ENCODE peak calls at places on chromosome 13, in eight cellular contexts. One of them, this sample, is unnamed.

GRCh38 chr13:36778083-36778671 is 40.8 kb upstream of the RFXAP start:
- DNase-seq in fibroblast of the conjunctiva: no peak
- DNase-seq in GM13976: no peak
- DNase-seq in CD4-positive, alpha-beta memory T cell: no peak
- DNase-seq in HFF-Myc: no peak
- DNase-seq in T follicular helper cell: no peak
- DNase-seq in RWPE2: no peak
- DNase-seq in T-helper 2 cell: no peak
- DNase-seq in this sample: peak; percentile 57

GRCh38 chr13:27171244-27171829 is at the start of gene USP12:
- DNase-seq in T follicular helper cell: peak; percentile 12
- DNase-seq in RWPE2: no peak
- DNase-seq in HFF-Myc: no peak
- DNase-seq in T-helper 2 cell: no peak
- DNase-seq in GM13976: peak; percentile 51
- DNase-seq in fibroblast of the conjunctiva: no peak
- DNase-seq in CD4-positive, alpha-beta memory T cell: peak; percentile 70
- DNase-seq in this sample: no peak

GRCh38 chr13:42574435-42575311 is 721 bp downstream of the TNFSF11 start:
- DNase-seq in CD4-positive, alpha-beta memory T cell: peak; percentile 50
- DNase-seq in T follicular helper cell: no peak
- DNase-seq in HFF-Myc: no peak
- DNase-seq in fibroblast of the conjunctiva: no peak
- DNase-seq in RWPE2: no peak
- DNase-seq in T-helper 2 cell: peak; percentile 89
- DNase-seq in GM13976: peak; percentile 85
- DNase-seq in this sample: no peak

GRCh38 chr13:51643882-51644281 is 59.6 kb downstream of the WDFY2 start:
- DNase-seq in T follicular helper cell: no peak
- DNase-seq in fibroblast of the conjunctiva: peak; percentile 91
- DNase-seq in T-helper 2 cell: no peak
- DNase-seq in CD4-positive, alpha-beta memory T cell: no peak
- DNase-seq in HFF-Myc: peak; percentile 89
- DNase-seq in GM13976: no peak
- DNase-seq in RWPE2: no peak
- DNase-seq in this sample: peak; percentile 84

GRCh38 chr13:51276684-51277083 is 54.5 kb downstream of the FAM124A start:
- DNase-seq in RWPE2: no peak
- DNase-seq in HFF-Myc: no peak
- DNase-seq in CD4-positive, alpha-beta memory T cell: no peak
- DNase-seq in T-helper 2 cell: no peak
- DNase-seq in GM13976: no peak
- DNase-seq in T follicular helper cell: no peak
- DNase-seq in fibroblast of the conjunctiva: no peak
- DNase-seq in this sample: no peak

GRCh38 chr13:48962281-48962680 is 13.4 kb upstream of the FNDC3A start:
- DNase-seq in HFF-Myc: no peak
- DNase-seq in RWPE2: no peak
- DNase-seq in GM13976: no peak
- DNase-seq in T-helper 2 cell: no peak
- DNase-seq in CD4-positive, alpha-beta memory T cell: no peak
- DNase-seq in fibroblast of the conjunctiva: no peak
- DNase-seq in T follicular helper cell: no peak
- DNase-seq in this sample: no peak

GRCh38 chr13:52968074-52968700 is 60.4 kb upstream of the OLFM4 start:
- DNase-seq in T follicular helper cell: peak; percentile 30
- DNase-seq in HFF-Myc: peak; percentile 2
- DNase-seq in fibroblast of the conjunctiva: peak; percentile 39
- DNase-seq in GM13976: peak; percentile 71
- DNase-seq in CD4-positive, alpha-beta memory T cell: peak; percentile 48
- DNase-seq in T-helper 2 cell: peak; percentile 72
- DNase-seq in RWPE2: peak; percentile 74
- DNase-seq in this sample: peak; percentile 12

GRCh38 chr13:21736926-21737325 is 66.1 kb downstream of the FGF9 start:
- DNase-seq in HFF-Myc: no peak
- DNase-seq in RWPE2: no peak
- DNase-seq in T-helper 2 cell: no peak
- DNase-seq in T follicular helper cell: no peak
- DNase-seq in fibroblast of the conjunctiva: no peak
- DNase-seq in CD4-positive, alpha-beta memory T cell: no peak
- DNase-seq in GM13976: no peak
- DNase-seq in this sample: no peak

GRCh38 chr13:30607908-30608307 is 9.8 kb upstream of the USPL1 start:
- DNase-seq in CD4-positive, alpha-beta memory T cell: peak; percentile 89
- DNase-seq in fibroblast of the conjunctiva: no peak
- DNase-seq in GM13976: peak; percentile 83
- DNase-seq in T follicular helper cell: peak; percentile 48
- DNase-seq in RWPE2: no peak
- DNase-seq in HFF-Myc: no peak
- DNase-seq in T-helper 2 cell: peak; percentile 89
- DNase-seq in this sample: no peak

GRCh38 chr13:82739881-82740280 is 1142.4 kb downstream of the SLITRK1 start:
- DNase-seq in fibroblast of the conjunctiva: no peak
- DNase-seq in T-helper 2 cell: no peak
- DNase-seq in T follicular helper cell: no peak
- DNase-seq in RWPE2: no peak
- DNase-seq in CD4-positive, alpha-beta memory T cell: no peak
- DNase-seq in HFF-Myc: no peak
- DNase-seq in GM13976: no peak
- DNase-seq in this sample: no peak

GRCh38 chr13:51397262-51397933 is 55.4 kb downstream of the INTS6 start:
- DNase-seq in GM13976: no peak
- DNase-seq in T follicular helper cell: no peak
- DNase-seq in fibroblast of the conjunctiva: peak; percentile 23
- DNase-seq in RWPE2: no peak
- DNase-seq in HFF-Myc: peak; percentile 6
- DNase-seq in CD4-positive, alpha-beta memory T cell: no peak
- DNase-seq in T-helper 2 cell: no peak
- DNase-seq in this sample: peak; percentile 4

GRCh38 chr13:25886438-25887214 is 165.2 kb downstream of the SHISA2 start:
- DNase-seq in fibroblast of the conjunctiva: peak; percentile 84
- DNase-seq in T follicular helper cell: no peak
- DNase-seq in HFF-Myc: no peak
- DNase-seq in T-helper 2 cell: peak; percentile 15
- DNase-seq in GM13976: no peak
- DNase-seq in RWPE2: no peak
- DNase-seq in CD4-positive, alpha-beta memory T cell: no peak
- DNase-seq in this sample: peak; percentile 65

GRCh38 chr13:20921572-20921971 is 19.0 kb upstream of the XPO4 start:
- DNase-seq in T follicular helper cell: no peak
- DNase-seq in GM13976: no peak
- DNase-seq in fibroblast of the conjunctiva: no peak
- DNase-seq in CD4-positive, alpha-beta memory T cell: no peak
- DNase-seq in T-helper 2 cell: no peak
- DNase-seq in HFF-Myc: no peak
- DNase-seq in RWPE2: no peak
- DNase-seq in this sample: no peak

GRCh38 chr13:75181906-75182305 is 300.1 kb downstream of the TBC1D4 start:
- DNase-seq in fibroblast of the conjunctiva: no peak
- DNase-seq in T follicular helper cell: no peak
- DNase-seq in CD4-positive, alpha-beta memory T cell: no peak
- DNase-seq in GM13976: no peak
- DNase-seq in RWPE2: no peak
- DNase-seq in HFF-Myc: no peak
- DNase-seq in T-helper 2 cell: no peak
- DNase-seq in this sample: peak; percentile 70

GRCh38 chr13:111485491-111486250 is 165.2 kb downstream of the TEX29 start:
- DNase-seq in GM13976: no peak
- DNase-seq in fibroblast of the conjunctiva: no peak
- DNase-seq in HFF-Myc: no peak
- DNase-seq in T-helper 2 cell: no peak
- DNase-seq in CD4-positive, alpha-beta memory T cell: no peak
- DNase-seq in T follicular helper cell: no peak
- DNase-seq in RWPE2: peak; percentile 25
- DNase-seq in this sample: no peak

GRCh38 chr13:96946709-96947311 is 47.5 kb downstream of the OXGR1 start:
- DNase-seq in T-helper 2 cell: no peak
- DNase-seq in fibroblast of the conjunctiva: no peak
- DNase-seq in HFF-Myc: no peak
- DNase-seq in GM13976: no peak
- DNase-seq in CD4-positive, alpha-beta memory T cell: no peak
- DNase-seq in T follicular helper cell: no peak
- DNase-seq in RWPE2: no peak
- DNase-seq in this sample: no peak

GRCh38 chr13:36536546-36536945 is 104.3 kb downstream of the CCNA1 start:
- DNase-seq in GM13976: no peak
- DNase-seq in CD4-positive, alpha-beta memory T cell: no peak
- DNase-seq in HFF-Myc: no peak
- DNase-seq in T-helper 2 cell: no peak
- DNase-seq in T follicular helper cell: no peak
- DNase-seq in fibroblast of the conjunctiva: no peak
- DNase-seq in RWPE2: no peak
- DNase-seq in this sample: peak; percentile 16

GRCh38 chr13:52348983-52349780 is 56.8 kb downstream of the THSD1 start:
- DNase-seq in HFF-Myc: peak; percentile 48
- DNase-seq in T follicular helper cell: no peak
- DNase-seq in CD4-positive, alpha-beta memory T cell: no peak
- DNase-seq in RWPE2: no peak
- DNase-seq in GM13976: no peak
- DNase-seq in fibroblast of the conjunctiva: no peak
- DNase-seq in T-helper 2 cell: peak; percentile 61
- DNase-seq in this sample: no peak

GRCh38 chr13:31675521-31675953 is 63.8 kb upstream of the RXFP2 start:
- DNase-seq in GM13976: no peak
- DNase-seq in T-helper 2 cell: no peak
- DNase-seq in T follicular helper cell: no peak
- DNase-seq in RWPE2: no peak
- DNase-seq in CD4-positive, alpha-beta memory T cell: no peak
- DNase-seq in HFF-Myc: no peak
- DNase-seq in fibroblast of the conjunctiva: no peak
- DNase-seq in this sample: no peak

GRCh38 chr13:46804391-46804815 is 7.4 kb upstream of the ESD start:
- DNase-seq in RWPE2: peak; percentile 79
- DNase-seq in T-helper 2 cell: no peak
- DNase-seq in CD4-positive, alpha-beta memory T cell: no peak
- DNase-seq in T follicular helper cell: no peak
- DNase-seq in GM13976: no peak
- DNase-seq in HFF-Myc: peak; percentile 57
- DNase-seq in fibroblast of the conjunctiva: peak; percentile 46
- DNase-seq in this sample: peak; percentile 69

GRCh38 chr13:37716796-37717195 is 118.2 kb upstream of the POSTN start:
- DNase-seq in CD4-positive, alpha-beta memory T cell: no peak
- DNase-seq in fibroblast of the conjunctiva: no peak
- DNase-seq in T-helper 2 cell: no peak
- DNase-seq in RWPE2: no peak
- DNase-seq in T follicular helper cell: no peak
- DNase-seq in GM13976: no peak
- DNase-seq in HFF-Myc: no peak
- DNase-seq in this sample: no peak

GRCh38 chr13:114025432-114026127 is 51.7 kb upstream of the C13orf46 start:
- DNase-seq in RWPE2: no peak
- DNase-seq in T-helper 2 cell: no peak
- DNase-seq in GM13976: no peak
- DNase-seq in fibroblast of the conjunctiva: peak; percentile 43
- DNase-seq in T follicular helper cell: no peak
- DNase-seq in HFF-Myc: peak; percentile 27
- DNase-seq in CD4-positive, alpha-beta memory T cell: no peak
- DNase-seq in this sample: no peak

GRCh38 chr13:24251525-24251924 is 57.9 kb upstream of the C1QTNF9 start:
- DNase-seq in T-helper 2 cell: peak; percentile 99
- DNase-seq in RWPE2: no peak
- DNase-seq in GM13976: no peak
- DNase-seq in HFF-Myc: no peak
- DNase-seq in T follicular helper cell: peak; percentile 82
- DNase-seq in fibroblast of the conjunctiva: no peak
- DNase-seq in CD4-positive, alpha-beta memory T cell: peak; percentile 97
- DNase-seq in this sample: no peak

GRCh38 chr13:80115616-80116015 is 225.3 kb downstream of the SPRY2 start:
- DNase-seq in fibroblast of the conjunctiva: no peak
- DNase-seq in GM13976: no peak
- DNase-seq in CD4-positive, alpha-beta memory T cell: no peak
- DNase-seq in HFF-Myc: no peak
- DNase-seq in RWPE2: no peak
- DNase-seq in T-helper 2 cell: no peak
- DNase-seq in T follicular helper cell: no peak
- DNase-seq in this sample: no peak

GRCh38 chr13:49456156-49456555 is 12.1 kb downstream of the SETDB2 start:
- DNase-seq in T follicular helper cell: no peak
- DNase-seq in T-helper 2 cell: no peak
- DNase-seq in HFF-Myc: no peak
- DNase-seq in GM13976: no peak
- DNase-seq in fibroblast of the conjunctiva: no peak
- DNase-seq in RWPE2: no peak
- DNase-seq in CD4-positive, alpha-beta memory T cell: no peak
- DNase-seq in this sample: no peak

GRCh38 chr13:98240131-98240530 is 63.1 kb upstream of the RNF113B start:
- DNase-seq in T-helper 2 cell: no peak
- DNase-seq in T follicular helper cell: no peak
- DNase-seq in HFF-Myc: no peak
- DNase-seq in fibroblast of the conjunctiva: no peak
- DNase-seq in RWPE2: no peak
- DNase-seq in CD4-positive, alpha-beta memory T cell: no peak
- DNase-seq in GM13976: no peak
- DNase-seq in this sample: no peak

GRCh38 chr13:38661276-38661675 is 25.6 kb upstream of the FREM2 start:
- DNase-seq in RWPE2: no peak
- DNase-seq in T-helper 2 cell: no peak
- DNase-seq in T follicular helper cell: no peak
- DNase-seq in CD4-positive, alpha-beta memory T cell: no peak
- DNase-seq in fibroblast of the conjunctiva: no peak
- DNase-seq in HFF-Myc: no peak
- DNase-seq in GM13976: no peak
- DNase-seq in this sample: no peak

GRCh38 chr13:61358599-61358998 is 57.0 kb downstream of the PCDH20 start:
- DNase-seq in T follicular helper cell: no peak
- DNase-seq in fibroblast of the conjunctiva: no peak
- DNase-seq in CD4-positive, alpha-beta memory T cell: no peak
- DNase-seq in RWPE2: no peak
- DNase-seq in T-helper 2 cell: no peak
- DNase-seq in GM13976: no peak
- DNase-seq in HFF-Myc: no peak
- DNase-seq in this sample: no peak

GRCh38 chr13:99278199-99278598 is 20.0 kb upstream of the GPR18 start:
- DNase-seq in HFF-Myc: no peak
- DNase-seq in T-helper 2 cell: peak; percentile 90
- DNase-seq in CD4-positive, alpha-beta memory T cell: no peak
- DNase-seq in RWPE2: no peak
- DNase-seq in fibroblast of the conjunctiva: no peak
- DNase-seq in GM13976: no peak
- DNase-seq in T follicular helper cell: no peak
- DNase-seq in this sample: no peak

GRCh38 chr13:43657485-43657884 is 129.3 kb downstream of the ENOX1 start:
- DNase-seq in CD4-positive, alpha-beta memory T cell: no peak
- DNase-seq in T-helper 2 cell: no peak
- DNase-seq in fibroblast of the conjunctiva: no peak
- DNase-seq in RWPE2: no peak
- DNase-seq in HFF-Myc: no peak
- DNase-seq in T follicular helper cell: no peak
- DNase-seq in GM13976: no peak
- DNase-seq in this sample: no peak

GRCh38 chr13:91032104-91032503 is 315.4 kb upstream of the MIR17HG start:
- DNase-seq in RWPE2: no peak
- DNase-seq in CD4-positive, alpha-beta memory T cell: no peak
- DNase-seq in T-helper 2 cell: no peak
- DNase-seq in T follicular helper cell: no peak
- DNase-seq in HFF-Myc: no peak
- DNase-seq in GM13976: no peak
- DNase-seq in fibroblast of the conjunctiva: no peak
- DNase-seq in this sample: no peak

GRCh38 chr13:82751221-82751620 is 1131.1 kb downstream of the SLITRK1 start:
- DNase-seq in fibroblast of the conjunctiva: no peak
- DNase-seq in T-helper 2 cell: no peak
- DNase-seq in CD4-positive, alpha-beta memory T cell: no peak
- DNase-seq in GM13976: no peak
- DNase-seq in RWPE2: no peak
- DNase-seq in HFF-Myc: no peak
- DNase-seq in T follicular helper cell: no peak
- DNase-seq in this sample: no peak

This sample was measured in astrocyte of the cerebellum.